ENCODE peak calls at places on chromosomes 16 and 17, in ten cellular contexts. Q is fibroblast of mammary gland, C is tibial artery, W is adrenal gland, K is astrocyte of the spinal cord, H is cardiac fibroblast, T is left ventricle myocardium inferior, U is HL-60, S is HCT116, D is BE2C. M is an unnamed sample.

GRCh38 chr16:75789237-75789636 is 62.9 kb upstream of the CPHXL start:
- DNase-seq in W (no peak), S (peak; percentile 46), H (peak; percentile 64), T (no peak), K (peak; percentile 62), D (peak; percentile 15), Q (peak; percentile 62), U (peak; percentile 7), C (no peak), M (peak; percentile 35)

GRCh38 chr16:19113577-19114358 is at the start of gene ITPRIPL2:
- DNase-seq in T (peak; percentile 93), Q (peak; percentile 91), H (peak; percentile 97), C (peak; percentile 95), S (peak; percentile 79), W (peak; percentile 95), K (peak; percentile 90), U (no peak), D (peak; percentile 26), M (peak; percentile 28)

GRCh38 chr17:78997231-78997741 is 12.3 kb downstream of the CANT1 start:
- DNase-seq in Q (no peak), D (no peak), S (no peak), U (no peak), W (no peak), T (no peak), H (no peak), C (peak; percentile 61), K (no peak), M (no peak)

GRCh38 chr16:58444265-58444664 is 52.0 kb downstream of the GINS3 start:
- DNase-seq in U (no peak), H (no peak), W (no peak), S (no peak), T (no peak), C (no peak), K (no peak), Q (no peak), D (no peak), M (no peak)

GRCh38 chr17:51997723-51998122 is 160.8 kb downstream of the CA10 start:
- DNase-seq in Q (no peak), T (no peak), K (no peak), H (no peak), S (no peak), C (no peak), U (no peak), D (no peak), W (no peak), M (no peak)

GRCh38 chr17:2177235-2177811 is 122.4 kb downstream of the HIC1 start:
- DNase-seq in K (peak; percentile 73), T (no peak), W (no peak), S (no peak), H (peak; percentile 14), C (no peak), Q (peak; percentile 58), U (no peak), D (no peak), M (no peak)

GRCh38 chr17:60311936-60312335 is 80.0 kb downstream of the USP32 start:
- DNase-seq in W (no peak), K (peak; percentile 29), Q (peak; percentile 80), H (peak; percentile 81), C (no peak), U (no peak), S (no peak), T (no peak), D (no peak), M (peak; percentile 32)

GRCh38 chr17:69098635-69099034 is 37.9 kb upstream of the ABCA9 start:
- DNase-seq in D (no peak), Q (no peak), H (no peak), W (no peak), T (no peak), S (no peak), K (no peak), U (no peak), C (no peak), M (no peak)

GRCh38 chr16:24139282-24139681 is 116.9 kb upstream of the CACNG3 start:
- DNase-seq in U (no peak), D (no peak), C (no peak), T (no peak), Q (no peak), S (no peak), H (no peak), K (no peak), W (no peak), M (no peak)

GRCh38 chr16:29986231-29986630 is 9.2 kb downstream of the HIRIP3 start:
- DNase-seq in H (no peak), W (no peak), S (no peak), T (no peak), D (no peak), C (no peak), Q (no peak), U (no peak), K (no peak), M (no peak)

GRCh38 chr16:81995651-81996050 is 15.6 kb downstream of the SDR42E1 start:
- DNase-seq in H (no peak), D (no peak), T (no peak), Q (no peak), U (no peak), C (no peak), W (no peak), K (no peak), S (no peak), M (no peak)

GRCh38 chr16:20803192-20803560 is 3.1 kb downstream of the ERI2 start:
- DNase-seq in Q (peak; percentile 51), H (no peak), K (no peak), T (no peak), C (no peak), S (no peak), D (no peak), W (no peak), U (no peak), M (no peak)

GRCh38 chr16:54931041-54931756 is 534 bp downstream of the IRX5 start:
- DNase-seq in D (peak; percentile 64), C (no peak), H (peak; percentile 45), T (no peak), U (peak; percentile 55), K (peak; percentile 50), S (no peak), W (no peak), Q (peak; percentile 39), M (no peak)

GRCh38 chr16:89613101-89613953 is at the start of gene DPEP1:
- DNase-seq in S (no peak), D (no peak), K (no peak), T (no peak), H (no peak), U (peak; percentile 3), C (no peak), Q (no peak), W (no peak), M (no peak)

GRCh38 chr17:48027322-48027981 is 10.1 kb downstream of the COPZ2 start:
- DNase-seq in K (no peak), W (no peak), H (no peak), S (no peak), C (no peak), T (no peak), U (no peak), Q (no peak), D (no peak), M (no peak)

GRCh38 chr16:67525176-67525860 is 3.3 kb upstream of the RIPOR1 start:
- DNase-seq in W (no peak), U (no peak), Q (no peak), C (no peak), H (no peak), D (no peak), K (no peak), T (no peak), S (no peak), M (no peak)
- TF ChIP-seq CTCF in W (no peak), U (no peak), Q (no peak), C (no peak), H (no peak), D (no peak), K (peak; percentile 29), T (no peak), S (no peak), M (peak; percentile 35)

GRCh38 chr16:12132290-12132689 is 155.8 kb downstream of the SNX29 start:
- DNase-seq in U (peak; percentile 60), W (no peak), T (no peak), H (peak; percentile 35), D (no peak), S (no peak), K (no peak), Q (peak; percentile 60), C (no peak), M (no peak)

GRCh38 chr16:12133738-12134137 is 157.2 kb downstream of the SNX29 start:
- DNase-seq in C (no peak), W (no peak), Q (no peak), H (no peak), U (no peak), S (no peak), T (no peak), K (no peak), D (no peak), M (no peak)

GRCh38 chr16:12130691-12131302 is 154.3 kb downstream of the SNX29 start:
- DNase-seq in U (no peak), T (no peak), S (no peak), C (no peak), D (no peak), H (no peak), Q (no peak), W (no peak), K (no peak), M (no peak)

GRCh38 chr16:12132850-12133249 is 156.3 kb downstream of the SNX29 start:
- DNase-seq in W (no peak), Q (no peak), D (no peak), H (peak; percentile 5), C (no peak), T (no peak), K (no peak), U (no peak), S (no peak), M (no peak)

GRCh38 chr16:12131755-12132154 is 155.2 kb downstream of the SNX29 start:
- DNase-seq in C (no peak), W (no peak), K (no peak), Q (no peak), D (no peak), T (no peak), U (no peak), S (no peak), H (no peak), M (no peak)
- H3K4me3 ChIP-seq in C (no peak overlapping the region), W (no peak overlapping the region), K (no peak overlapping the region), Q (no peak overlapping the region), D (no peak overlapping the region), T (no peak overlapping the region), U (no peak overlapping the region), S (no peak overlapping the region), H (no peak overlapping the region), M (no peak overlapping the region)

DNA sequence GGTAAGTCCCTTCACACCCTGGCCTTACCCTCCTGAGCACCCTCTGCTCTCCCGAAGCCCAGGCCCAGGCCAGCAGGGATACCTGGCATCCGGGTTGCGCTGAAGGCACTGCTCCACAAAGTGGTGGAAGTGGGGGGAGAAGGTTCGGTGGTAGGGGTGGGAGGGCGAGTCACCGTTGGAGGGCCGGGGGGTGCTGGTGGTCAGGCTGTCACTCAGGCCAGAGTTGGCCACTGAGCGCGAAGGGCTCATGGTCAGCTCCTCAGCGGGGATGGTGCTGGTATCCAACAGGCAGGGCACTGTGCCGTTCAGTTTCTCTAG is 4.3 kb upstream of the LIMD2 start:
- DNase-seq in S (no peak), U (no peak), K (no peak), D (no peak), W (no peak), T (no peak), H (no peak), Q (no peak), C (no peak), M (no peak)
- TF ChIP-seq CTCF in S (no peak), U (no peak), K (no peak), D (no peak), W (no peak), T (no peak), H (no peak), Q (no peak), C (no peak), M (no peak)

GRCh38 chr17:194844-195602 is 13.6 kb upstream of the DOC2B start:
- DNase-seq in U (no peak), Q (no peak), D (no peak), H (no peak), C (no peak), S (no peak), T (no peak), K (no peak), W (no peak), M (no peak)
- H3K4me3 ChIP-seq in U (no peak overlapping the region), Q (no peak overlapping the region), D (no peak overlapping the region), H (no peak overlapping the region), C (no peak overlapping the region), S (no peak overlapping the region), T (no peak overlapping the region), K (no peak overlapping the region), W (no peak overlapping the region), M (no peak overlapping the region)

M was measured in astrocyte of the cerebellum.